ENCODE peak calls at places on chromosomes 6 and 20, in four cellular contexts. T is HEK293T, W is K562, I is GM12878. G is an unnamed sample.
A peak's percentile ranks its signal among the peaks of the same experiment; 100 is the strongest.

GRCh38 chr6:69732640-69733039 is 64.2 kb downstream of the LMBRD1 start:
- DNase-seq in T (no peak), W (peak; percentile 12), I (peak; percentile 11), G (no peak)

GRCh38 chr20:25439328-25439727 is 31.9 kb downstream of the GINS1 start:
- DNase-seq in T (no peak), W (no peak), I (no peak), G (no peak)

GRCh38 chr6:89527634-89528033 is 94.7 kb downstream of the ANKRD6 start:
- DNase-seq in T (no peak), W (no peak), I (no peak), G (no peak)

GRCh38 chr6:33628401-33628964 is 7.4 kb downstream of the ITPR3 start:
- DNase-seq in T (no peak), W (no peak), I (no peak), G (no peak)

GRCh38 chr6:37432916-37433656 is at the start of gene CMTR1:
- DNase-seq in T (peak; percentile 97), W (peak; percentile 99), I (peak; percentile 83), G (peak; percentile 85)

GRCh38 chr6:112202639-112203341 is 51.6 kb downstream of the LAMA4 start:
- DNase-seq in T (no peak), W (no peak), I (peak; percentile 7), G (no peak)

GRCh38 chr6:34912715-34913464 is 23.8 kb downstream of the ANKS1A start:
- DNase-seq in T (no peak), W (no peak), I (peak; percentile 53), G (no peak)

GRCh38 chr20:35369804-35370203 is 42.0 kb downstream of the UQCC1 start:
- DNase-seq in T (no peak), W (no peak), I (no peak), G (peak; percentile 64)

GRCh38 chr6:85418059-85418458 is 31.8 kb upstream of the NT5E start:
- DNase-seq in T (no peak), W (no peak), I (no peak), G (no peak)

GRCh38 chr20:5031206-5031557 is 29.9 kb upstream of the SLC23A2 start:
- DNase-seq in T (no peak), W (no peak), I (no peak), G (no peak)

GRCh38 chr6:24809728-24810127 is 11.0 kb upstream of the ARMH2 start:
- DNase-seq in T (no peak), W (no peak), I (no peak), G (peak; percentile 72)

GRCh38 chr6:150123645-150124044 is 19.2 kb upstream of the PPP1R14C start:
- DNase-seq in T (no peak), W (no peak), I (no peak), G (no peak)

GRCh38 chr6:35973670-35974222 is 50.7 kb downstream of the SLC26A8 start:
- DNase-seq in T (no peak), W (peak; percentile 67), I (peak; percentile 67), G (peak; percentile 93)

GRCh38 chr20:15579703-15580102 is 993.5 kb downstream of the KIF16B start:
- DNase-seq in T (no peak), W (no peak), I (no peak), G (no peak)

GRCh38 chr6:155201461-155202226 is 62.2 kb upstream of the CLDN20 start:
- DNase-seq in T (peak; percentile 32), W (no peak), I (no peak), G (no peak)

GRCh38 chr6:52514514-52514913 is 62.3 kb downstream of the TRAM2 start:
- DNase-seq in T (no peak), W (no peak), I (no peak), G (no peak)

GRCh38 chr6:140987364-140988135 is 1145.2 kb upstream of the GJE1 start:
- DNase-seq in T (no peak), W (no peak), I (no peak), G (no peak)

GRCh38 chr6:31660998-31661866 is 654 bp upstream of the C6orf47 start:
- DNase-seq in T (no peak), W (peak; percentile 59), I (no peak), G (no peak)

GRCh38 chr6:111750753-111751684 is 122.2 kb downstream of the FYN start:
- DNase-seq in T (no peak), W (no peak), I (no peak), G (no peak)

GRCh38 chr6:125101656-125102055 is 51.9 kb upstream of the TPD52L1 start:
- DNase-seq in T (no peak), W (no peak), I (no peak), G (no peak)

GRCh38 chr6:11552390-11552789 is 14.8 kb downstream of the TMEM170B start:
- DNase-seq in T (no peak), W (no peak), I (no peak), G (no peak)

GRCh38 chr6:158500016-158500735 is 59.7 kb upstream of the TMEM181 start:
- DNase-seq in T (no peak), W (no peak), I (no peak), G (no peak)

GRCh38 chr6:142329486-142330113 is 27.8 kb downstream of the ADGRG6 start:
- DNase-seq in T (no peak), W (no peak), I (no peak), G (no peak)

GRCh38 chr6:89734526-89734925 is 85.1 kb downstream of the MDN1 start:
- DNase-seq in T (no peak), W (no peak), I (no peak), G (no peak)

GRCh38 chr20:36318166-36318565 is 12.0 kb downstream of the DLGAP4 start:
- DNase-seq in T (no peak), W (no peak), I (no peak), G (no peak)

GRCh38 chr6:44642345-44642744 is 254.8 kb downstream of the CDC5L start:
- DNase-seq in T (no peak), W (no peak), I (no peak), G (no peak)

GRCh38 chr6:18160921-18161320 is 5.7 kb downstream of the KDM1B start:
- DNase-seq in T (no peak), W (no peak), I (no peak), G (no peak)

GRCh38 chr6:147142684-147143245 is 61.5 kb upstream of the STXBP5 start:
- DNase-seq in T (no peak), W (no peak), I (no peak), G (no peak)

GRCh38 chr6:158170656-158171081 is 2.5 kb downstream of the GTF2H5 start:
- DNase-seq in T (no peak), W (no peak), I (no peak), G (peak; percentile 78)

GRCh38 chr20:4029505-4030467 is 14.4 kb upstream of the RNF24 start:
- DNase-seq in T (no peak), W (no peak), I (no peak), G (no peak)

GRCh38 chr20:57402206-57403125 is 11.3 kb downstream of the RBM38 start:
- DNase-seq in T (no peak), W (no peak), I (no peak), G (no peak)

GRCh38 chr20:3222635-3223600 is 13.6 kb downstream of the ITPA start:
- DNase-seq in T (no peak), W (no peak), I (no peak), G (peak; percentile 99)

GRCh38 chr20:56347628-56348305 is 11.0 kb upstream of the FAM210B start:
- DNase-seq in T (no peak), W (no peak), I (no peak), G (no peak)

GRCh38 chr20:31641391-31641790 is 3.7 kb downstream of the COX4I2 start:
- DNase-seq in T (no peak), W (no peak), I (no peak), G (no peak)

GRCh38 chr20:31640259-31640658 is 2.5 kb downstream of the COX4I2 start:
- DNase-seq in T (no peak), W (no peak), I (no peak), G (no peak)

GRCh38 chr20:31638816-31639215 is 1.1 kb downstream of the COX4I2 start:
- DNase-seq in T (no peak), W (no peak), I (no peak), G (no peak)

GRCh38 chr20:31638317-31638716 is 605 bp downstream of the COX4I2 start:
- DNase-seq in T (no peak), W (no peak), I (no peak), G (no peak)

DNA sequence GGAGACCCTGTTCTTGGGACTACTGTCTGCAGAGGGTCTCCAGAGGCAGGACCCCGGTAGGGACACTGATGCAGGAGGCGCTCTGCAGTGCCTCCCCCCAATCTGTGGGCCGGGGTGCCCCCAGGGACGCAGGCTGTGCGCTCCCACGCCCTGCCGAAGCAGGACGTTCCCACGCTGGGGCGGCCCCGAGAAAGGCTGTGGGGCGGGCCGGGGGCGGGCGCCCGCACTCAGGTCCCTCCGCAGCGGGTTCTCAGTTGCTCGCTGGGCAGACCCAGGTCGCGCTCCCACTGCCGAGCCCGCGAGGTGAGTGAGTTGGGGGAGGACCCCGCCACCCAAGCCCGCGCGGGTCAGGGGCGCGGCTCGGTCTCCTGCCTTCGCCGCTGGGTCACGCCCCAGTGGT is at the start of gene COX4I2:
- DNase-seq in T (no peak), W (no peak), I (no peak), G (no peak)
- TF ChIP-seq TARDBP in T (no peak), W (no peak), I (no peak), G (no peak)

GRCh38 chr20:41508335-41508734 is 109.8 kb downstream of the CHD6 start:
- DNase-seq in T (no peak), W (no peak), I (no peak), G (no peak)

GRCh38 chr20:41510224-41510623 is 108.0 kb downstream of the CHD6 start:
- DNase-seq in T (no peak), W (no peak), I (no peak), G (no peak)

GRCh38 chr20:41510847-41511453 is 107.2 kb downstream of the CHD6 start:
- DNase-seq in T (no peak), W (peak; percentile 18), I (no peak), G (no peak)

GRCh38 chr20:41509316-41509715 is 108.9 kb downstream of the CHD6 start:
- DNase-seq in T (no peak), W (no peak), I (no peak), G (no peak)

DNA sequence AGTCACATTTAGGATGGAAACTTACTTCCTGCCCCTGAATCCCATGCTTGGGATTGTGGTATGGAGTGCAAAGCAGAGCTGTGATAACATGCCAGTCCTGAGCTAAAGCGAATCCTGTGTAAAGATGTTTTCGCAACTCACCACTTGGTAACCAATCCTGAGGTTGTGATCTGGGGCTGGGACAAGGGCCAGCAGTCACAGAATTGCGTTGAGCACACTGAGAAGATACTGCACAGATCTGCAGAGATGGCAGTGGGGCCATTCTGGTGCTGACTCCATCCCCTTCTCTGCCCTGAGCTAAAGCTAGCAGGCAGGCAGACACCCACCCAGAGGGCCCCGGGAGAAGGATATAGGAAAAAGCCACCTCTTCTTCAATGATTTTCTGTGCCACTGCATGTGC is 108.4 kb downstream of the CHD6 start:
- DNase-seq in T (no peak), W (no peak), I (no peak), G (peak; percentile 72)
- TF ChIP-seq TARDBP in T (no peak), W (no peak), I (no peak), G (no peak)

GRCh38 chr20:23033918-23034317 is 1.2 kb upstream of the SSTR4 start:
- DNase-seq in T (no peak), W (no peak), I (no peak), G (no peak)

GRCh38 chr20:23032056-23032455 is 3.1 kb upstream of the SSTR4 start:
- DNase-seq in T (no peak), W (no peak), I (no peak), G (no peak)

GRCh38 chr20:23031346-23031745 is 3.8 kb upstream of the SSTR4 start:
- DNase-seq in T (no peak), W (no peak), I (no peak), G (no peak)

GRCh38 chr20:23034721-23035671 is at the start of gene SSTR4:
- DNase-seq in T (no peak), W (no peak), I (no peak), G (no peak)

GRCh38 chr20:23032679-23033078 is 2.4 kb upstream of the SSTR4 start:
- DNase-seq in T (no peak), W (no peak), I (no peak), G (no peak)
- TF ChIP-seq TARDBP in T (no peak), W (no peak), I (no peak), G (no peak)

GRCh38 chr6:28383235-28384142 is 16.1 kb downstream of the ZSCAN12 start:
- DNase-seq in T (no peak), W (peak; percentile 72), I (no peak), G (peak; percentile 93)
- TF ChIP-seq TARDBP in T (no peak), W (no peak), I (no peak), G (peak; percentile 98)

G was measured in HepG2.